ENCODE peak calls at places on chromosomes 12 and 14, in five cellular contexts. One of them, this sample, is unnamed.

GRCh38 chr12:100842156-100842555 is 47.6 kb downstream of the ANO4 start:
- DNase-seq in OCI-LY7: no peak
- DNase-seq in astrocyte of the spinal cord: peak
- DNase-seq in fibroblast of the aortic adventitia: peak
- DNase-seq in CD8-positive, alpha-beta memory T cell: no peak
- DNase-seq in this sample: no peak

GRCh38 chr14:101763941-101764709 is 2.6 kb downstream of the PPP2R5C start:
- DNase-seq in CD8-positive, alpha-beta memory T cell: no peak
- DNase-seq in OCI-LY7: no peak
- DNase-seq in fibroblast of the aortic adventitia: no peak
- DNase-seq in astrocyte of the spinal cord: no peak
- DNase-seq in this sample: no peak

GRCh38 chr14:63266106-63266505 is 52.6 kb downstream of the GPHB5 start:
- DNase-seq in OCI-LY7: no peak
- DNase-seq in fibroblast of the aortic adventitia: peak
- DNase-seq in CD8-positive, alpha-beta memory T cell: no peak
- DNase-seq in astrocyte of the spinal cord: no peak
- DNase-seq in this sample: peak

GRCh38 chr12:7994731-7995205 is 37.7 kb upstream of the FOXJ2 start:
- DNase-seq in OCI-LY7: no peak
- DNase-seq in astrocyte of the spinal cord: peak
- DNase-seq in CD8-positive, alpha-beta memory T cell: no peak
- DNase-seq in fibroblast of the aortic adventitia: peak
- DNase-seq in this sample: peak

GRCh38 chr14:91277546-91278382 is 33.3 kb upstream of the GPR68 start:
- DNase-seq in fibroblast of the aortic adventitia: no peak
- DNase-seq in CD8-positive, alpha-beta memory T cell: no peak
- DNase-seq in astrocyte of the spinal cord: no peak
- DNase-seq in OCI-LY7: no peak
- DNase-seq in this sample: peak

GRCh38 chr12:40375076-40375475 is 150.3 kb downstream of the LRRK2 start:
- DNase-seq in CD8-positive, alpha-beta memory T cell: no peak
- DNase-seq in astrocyte of the spinal cord: no peak
- DNase-seq in fibroblast of the aortic adventitia: peak
- DNase-seq in OCI-LY7: peak
- DNase-seq in this sample: peak

GRCh38 chr14:35403085-35403396 is 1.5 kb downstream of the NFKBIA start:
- DNase-seq in OCI-LY7: no peak
- DNase-seq in CD8-positive, alpha-beta memory T cell: no peak
- DNase-seq in fibroblast of the aortic adventitia: peak
- DNase-seq in astrocyte of the spinal cord: peak
- DNase-seq in this sample: peak

GRCh38 chr12:127888948-127889347 is 378.0 kb upstream of the TMEM132C start:
- DNase-seq in OCI-LY7: no peak
- DNase-seq in fibroblast of the aortic adventitia: peak
- DNase-seq in CD8-positive, alpha-beta memory T cell: no peak
- DNase-seq in astrocyte of the spinal cord: no peak
- DNase-seq in this sample: no peak

GRCh38 chr12:98408681-98409080 is 106.7 kb upstream of the TMPO start:
- DNase-seq in OCI-LY7: no peak
- DNase-seq in CD8-positive, alpha-beta memory T cell: no peak
- DNase-seq in astrocyte of the spinal cord: no peak
- DNase-seq in fibroblast of the aortic adventitia: no peak
- DNase-seq in this sample: no peak

GRCh38 chr14:106694638-106695393 is 1168.4 kb downstream of the TMEM121 start:
- DNase-seq in CD8-positive, alpha-beta memory T cell: peak
- DNase-seq in astrocyte of the spinal cord: no peak
- DNase-seq in fibroblast of the aortic adventitia: no peak
- DNase-seq in OCI-LY7: no peak
- DNase-seq in this sample: peak

GRCh38 chr12:49539406-49540228 is 787 bp downstream of the KCNH3 start:
- DNase-seq in OCI-LY7: no peak
- DNase-seq in fibroblast of the aortic adventitia: no peak
- DNase-seq in astrocyte of the spinal cord: no peak
- DNase-seq in CD8-positive, alpha-beta memory T cell: no peak
- DNase-seq in this sample: no peak

GRCh38 chr12:76242813-76243540 is 105.2 kb downstream of the BBS10 start:
- DNase-seq in CD8-positive, alpha-beta memory T cell: no peak
- DNase-seq in OCI-LY7: no peak
- DNase-seq in fibroblast of the aortic adventitia: peak
- DNase-seq in astrocyte of the spinal cord: peak
- DNase-seq in this sample: no peak

GRCh38 chr12:110578522-110579238 is 4.4 kb downstream of the PPTC7 start:
- DNase-seq in CD8-positive, alpha-beta memory T cell: no peak
- DNase-seq in OCI-LY7: no peak
- DNase-seq in fibroblast of the aortic adventitia: no peak
- DNase-seq in astrocyte of the spinal cord: no peak
- DNase-seq in this sample: peak

GRCh38 chr12:6327159-6327558 is 14.7 kb downstream of the TNFRSF1A start:
- DNase-seq in astrocyte of the spinal cord: no peak
- DNase-seq in CD8-positive, alpha-beta memory T cell: no peak
- DNase-seq in fibroblast of the aortic adventitia: peak
- DNase-seq in OCI-LY7: no peak
- DNase-seq in this sample: no peak

GRCh38 chr14:37411079-37411735 is 183.8 kb downstream of the FOXA1 start:
- DNase-seq in fibroblast of the aortic adventitia: no peak
- DNase-seq in CD8-positive, alpha-beta memory T cell: no peak
- DNase-seq in astrocyte of the spinal cord: no peak
- DNase-seq in OCI-LY7: no peak
- DNase-seq in this sample: no peak

GRCh38 chr14:72941286-72941985 is 15.2 kb downstream of the DCAF4 start:
- DNase-seq in OCI-LY7: no peak
- DNase-seq in CD8-positive, alpha-beta memory T cell: no peak
- DNase-seq in astrocyte of the spinal cord: no peak
- DNase-seq in fibroblast of the aortic adventitia: no peak
- DNase-seq in this sample: no peak

GRCh38 chr12:131045705-131046460 is 92.2 kb downstream of the ADGRD1 start:
- DNase-seq in fibroblast of the aortic adventitia: no peak
- DNase-seq in OCI-LY7: no peak
- DNase-seq in astrocyte of the spinal cord: no peak
- DNase-seq in CD8-positive, alpha-beta memory T cell: no peak
- DNase-seq in this sample: no peak

GRCh38 chr14:64879635-64880381 is at the start of gene SPTB:
- DNase-seq in fibroblast of the aortic adventitia: no peak
- DNase-seq in astrocyte of the spinal cord: no peak
- DNase-seq in OCI-LY7: no peak
- DNase-seq in CD8-positive, alpha-beta memory T cell: peak
- DNase-seq in this sample: no peak

GRCh38 chr12:21852251-21852650 is 77.7 kb upstream of the KCNJ8 start:
- DNase-seq in OCI-LY7: no peak
- DNase-seq in CD8-positive, alpha-beta memory T cell: no peak
- DNase-seq in astrocyte of the spinal cord: peak
- DNase-seq in fibroblast of the aortic adventitia: peak
- DNase-seq in this sample: peak

GRCh38 chr14:53950031-53950793 is 6.4 kb downstream of the BMP4 start:
- DNase-seq in OCI-LY7: no peak
- DNase-seq in fibroblast of the aortic adventitia: no peak
- DNase-seq in CD8-positive, alpha-beta memory T cell: no peak
- DNase-seq in astrocyte of the spinal cord: no peak
- DNase-seq in this sample: no peak

GRCh38 chr14:95943699-95944098 is 67.1 kb downstream of the TUNAR start:
- DNase-seq in CD8-positive, alpha-beta memory T cell: no peak
- DNase-seq in OCI-LY7: no peak
- DNase-seq in fibroblast of the aortic adventitia: no peak
- DNase-seq in astrocyte of the spinal cord: no peak
- DNase-seq in this sample: no peak

DNA sequence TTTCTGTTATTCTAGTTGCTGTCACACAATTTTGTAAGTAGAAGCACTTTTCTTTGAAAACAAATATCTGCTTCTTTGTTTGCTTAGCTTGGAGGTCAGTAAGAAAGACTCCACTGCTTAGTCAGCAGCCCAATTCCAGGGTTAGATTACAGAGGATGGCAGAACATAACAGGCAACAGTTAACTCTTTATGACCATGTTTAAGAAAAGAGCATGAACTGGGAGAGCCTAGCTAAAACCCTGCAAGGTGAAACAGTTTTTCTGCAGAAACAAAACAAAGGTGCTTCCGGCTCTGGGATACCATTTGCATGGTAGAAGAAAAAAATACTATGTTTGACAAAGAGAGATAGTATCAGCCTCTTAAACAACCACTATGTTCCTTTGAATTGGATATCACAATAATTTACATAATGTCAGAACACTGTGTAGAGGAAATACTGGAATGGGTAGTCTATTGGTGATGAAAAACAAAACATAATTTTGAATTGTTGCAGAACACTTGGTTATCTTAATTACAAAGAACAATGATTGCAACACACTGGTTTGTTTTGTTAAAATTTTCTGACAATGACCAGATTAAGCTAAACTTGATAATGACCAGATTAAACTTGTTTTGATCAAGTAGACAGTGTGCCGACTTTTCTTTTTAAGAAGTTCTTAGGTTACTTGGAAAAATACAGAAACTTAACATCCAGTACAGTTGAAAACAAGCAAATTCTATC is 22.4 kb upstream of the PPM1H start:
- DNase-seq in CD8-positive, alpha-beta memory T cell: no peak
- DNase-seq in astrocyte of the spinal cord: peak
- DNase-seq in fibroblast of the aortic adventitia: peak
- DNase-seq in OCI-LY7: no peak
- DNase-seq in this sample: no peak
- H3K4me3 ChIP-seq in CD8-positive, alpha-beta memory T cell: no peak
- H3K4me3 ChIP-seq in astrocyte of the spinal cord: no peak
- H3K4me3 ChIP-seq in fibroblast of the aortic adventitia: no peak
- H3K4me3 ChIP-seq in OCI-LY7: no peak
- H3K4me3 ChIP-seq in this sample: no peak

GRCh38 chr12:26919216-26919555 is 18.6 kb downstream of the INTS13 start:
- DNase-seq in CD8-positive, alpha-beta memory T cell: no peak
- DNase-seq in fibroblast of the aortic adventitia: no peak
- DNase-seq in OCI-LY7: no peak
- DNase-seq in astrocyte of the spinal cord: no peak
- DNase-seq in this sample: no peak
- H3K4me3 ChIP-seq in CD8-positive, alpha-beta memory T cell: no peak
- H3K4me3 ChIP-seq in fibroblast of the aortic adventitia: no peak
- H3K4me3 ChIP-seq in OCI-LY7: no peak
- H3K4me3 ChIP-seq in astrocyte of the spinal cord: no peak
- H3K4me3 ChIP-seq in this sample: no peak

GRCh38 chr14:99644035-99644587 is 818 bp upstream of the HHIPL1 start:
- DNase-seq in astrocyte of the spinal cord: no peak
- DNase-seq in fibroblast of the aortic adventitia: no peak
- DNase-seq in CD8-positive, alpha-beta memory T cell: no peak
- DNase-seq in OCI-LY7: no peak
- DNase-seq in this sample: no peak
- H3K4me3 ChIP-seq in astrocyte of the spinal cord: no peak
- H3K4me3 ChIP-seq in fibroblast of the aortic adventitia: no peak
- H3K4me3 ChIP-seq in CD8-positive, alpha-beta memory T cell: no peak
- H3K4me3 ChIP-seq in OCI-LY7: no peak
- H3K4me3 ChIP-seq in this sample: no peak

GRCh38 chr14:75273272-75274044 is 5.2 kb upstream of the FOS start:
- DNase-seq in OCI-LY7: no peak
- DNase-seq in astrocyte of the spinal cord: peak
- DNase-seq in CD8-positive, alpha-beta memory T cell: no peak
- DNase-seq in fibroblast of the aortic adventitia: peak
- DNase-seq in this sample: peak
- H3K4me3 ChIP-seq in OCI-LY7: no peak
- H3K4me3 ChIP-seq in astrocyte of the spinal cord: no peak
- H3K4me3 ChIP-seq in CD8-positive, alpha-beta memory T cell: no peak
- H3K4me3 ChIP-seq in fibroblast of the aortic adventitia: no peak
- H3K4me3 ChIP-seq in this sample: no peak

DNA sequence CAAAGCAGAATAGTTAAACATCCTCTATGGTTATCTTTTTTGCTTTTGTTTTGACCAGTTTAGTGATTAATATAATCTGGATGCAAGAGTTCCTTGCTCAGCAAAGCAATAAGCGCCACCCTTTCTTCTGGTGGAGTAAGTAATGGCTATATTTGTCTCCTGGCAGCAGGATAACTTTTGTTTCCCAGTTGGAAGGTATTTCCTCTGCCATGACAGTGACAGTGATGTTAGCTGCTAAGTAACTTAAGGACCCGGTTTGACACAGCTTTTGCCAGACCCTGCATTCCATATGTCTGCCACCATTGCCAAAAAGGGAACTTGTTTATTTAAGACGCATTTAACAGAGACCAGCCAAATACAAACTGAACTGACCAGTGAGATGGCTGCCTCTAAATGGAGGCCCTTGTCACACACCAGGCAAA is 70.4 kb upstream of the NR2C1 start:
- DNase-seq in astrocyte of the spinal cord: peak
- DNase-seq in fibroblast of the aortic adventitia: peak
- DNase-seq in CD8-positive, alpha-beta memory T cell: no peak
- DNase-seq in OCI-LY7: no peak
- DNase-seq in this sample: no peak
- H3K4me3 ChIP-seq in astrocyte of the spinal cord: no peak
- H3K4me3 ChIP-seq in fibroblast of the aortic adventitia: no peak
- H3K4me3 ChIP-seq in CD8-positive, alpha-beta memory T cell: no peak
- H3K4me3 ChIP-seq in OCI-LY7: no peak
- H3K4me3 ChIP-seq in this sample: no peak

GRCh38 chr14:33936391-33936790 is 14.5 kb downstream of the EGLN3 start:
- DNase-seq in CD8-positive, alpha-beta memory T cell: no peak
- DNase-seq in astrocyte of the spinal cord: no peak
- DNase-seq in fibroblast of the aortic adventitia: no peak
- DNase-seq in OCI-LY7: no peak
- DNase-seq in this sample: no peak

GRCh38 chr14:33941727-33942126 is 9.1 kb downstream of the EGLN3 start:
- DNase-seq in astrocyte of the spinal cord: no peak
- DNase-seq in CD8-positive, alpha-beta memory T cell: no peak
- DNase-seq in OCI-LY7: no peak
- DNase-seq in fibroblast of the aortic adventitia: no peak
- DNase-seq in this sample: no peak

GRCh38 chr14:33940561-33941011 is 10.3 kb downstream of the EGLN3 start:
- DNase-seq in OCI-LY7: no peak
- DNase-seq in astrocyte of the spinal cord: no peak
- DNase-seq in CD8-positive, alpha-beta memory T cell: no peak
- DNase-seq in fibroblast of the aortic adventitia: no peak
- DNase-seq in this sample: no peak

GRCh38 chr14:33934938-33935337 is 15.9 kb downstream of the EGLN3 start:
- DNase-seq in OCI-LY7: no peak
- DNase-seq in CD8-positive, alpha-beta memory T cell: no peak
- DNase-seq in fibroblast of the aortic adventitia: no peak
- DNase-seq in astrocyte of the spinal cord: no peak
- DNase-seq in this sample: no peak

GRCh38 chr14:33938131-33938949 is 12.5 kb downstream of the EGLN3 start:
- DNase-seq in CD8-positive, alpha-beta memory T cell: no peak
- DNase-seq in fibroblast of the aortic adventitia: no peak
- DNase-seq in OCI-LY7: no peak
- DNase-seq in astrocyte of the spinal cord: no peak
- DNase-seq in this sample: peak
- H3K4me3 ChIP-seq in CD8-positive, alpha-beta memory T cell: no peak
- H3K4me3 ChIP-seq in fibroblast of the aortic adventitia: no peak
- H3K4me3 ChIP-seq in OCI-LY7: no peak
- H3K4me3 ChIP-seq in astrocyte of the spinal cord: no peak
- H3K4me3 ChIP-seq in this sample: peak

DNA sequence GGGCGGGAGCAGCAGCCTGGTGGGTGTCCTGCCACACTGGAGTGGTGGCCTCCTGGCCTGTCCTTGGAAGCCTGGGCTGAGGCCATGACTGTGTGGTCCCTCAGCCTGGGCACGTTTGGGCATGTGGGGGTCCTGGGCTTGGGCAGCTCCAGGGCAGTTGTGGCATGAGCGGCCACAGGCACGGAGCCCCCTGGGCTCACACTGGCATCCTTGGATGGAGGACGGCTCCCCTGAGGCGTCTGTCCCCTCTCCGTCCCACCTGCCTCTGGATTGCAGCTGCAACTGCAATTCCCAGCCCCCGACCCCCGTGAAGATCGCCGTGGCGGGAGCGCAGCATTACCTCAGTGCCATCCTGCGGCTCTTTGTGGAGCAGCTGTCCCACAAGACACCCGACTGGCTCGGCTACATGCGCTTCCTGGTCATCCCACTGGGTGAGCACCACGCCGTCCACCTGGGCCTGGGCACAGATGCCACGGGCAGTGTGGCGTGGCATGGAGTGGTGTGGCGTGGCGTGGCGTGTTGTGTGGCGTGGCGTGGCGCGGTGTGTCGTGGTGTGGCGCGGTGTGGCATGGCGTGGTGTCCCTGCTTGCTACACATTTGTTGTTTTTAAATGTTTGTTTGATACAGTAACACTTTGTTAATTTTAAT is 15.1 kb upstream of the TEX22 start:
- DNase-seq in astrocyte of the spinal cord: no peak
- DNase-seq in CD8-positive, alpha-beta memory T cell: no peak
- DNase-seq in fibroblast of the aortic adventitia: no peak
- DNase-seq in OCI-LY7: no peak
- DNase-seq in this sample: no peak
- H3K4me3 ChIP-seq in astrocyte of the spinal cord: no peak
- H3K4me3 ChIP-seq in CD8-positive, alpha-beta memory T cell: no peak
- H3K4me3 ChIP-seq in fibroblast of the aortic adventitia: no peak
- H3K4me3 ChIP-seq in OCI-LY7: no peak
- H3K4me3 ChIP-seq in this sample: no peak